ENCODE peak calls at places on chromosomes 4 and X, in seven cellular contexts. One of them, this sample, is unnamed. For H3K27me3 and H3K36me3, the result is how much of the 10 kb centered on the place peaks cover.

GRCh38 chrX:105533951-105534350 is 288.4 kb upstream of the NRK start:
- DNase-seq in keratinocyte: no peak
- DNase-seq in brain microvascular endothelial cell: no peak
- DNase-seq in transverse colon: no peak
- DNase-seq in cardiac muscle cell: no peak
- DNase-seq in naive thymus-derived CD4-positive, alpha-beta T cell: no peak
- DNase-seq in psoas muscle: no peak
- DNase-seq in this sample: no peak

GRCh38 chrX:1751781-1752180 is 136.9 kb downstream of the ASMT start:
- DNase-seq in keratinocyte: no peak
- DNase-seq in naive thymus-derived CD4-positive, alpha-beta T cell: no peak
- DNase-seq in cardiac muscle cell: no peak
- DNase-seq in brain microvascular endothelial cell: no peak
- DNase-seq in psoas muscle: no peak
- DNase-seq in transverse colon: no peak
- DNase-seq in this sample: no peak

GRCh38 chr4:69936566-69936965 is 5.7 kb downstream of the CSN1S1 start:
- DNase-seq in cardiac muscle cell: no peak
- DNase-seq in naive thymus-derived CD4-positive, alpha-beta T cell: no peak
- DNase-seq in keratinocyte: no peak
- DNase-seq in transverse colon: no peak
- DNase-seq in brain microvascular endothelial cell: no peak
- DNase-seq in psoas muscle: no peak
- DNase-seq in this sample: no peak

GRCh38 chr4:121484633-121485032 is 103.8 kb upstream of the QRFPR start:
- DNase-seq in cardiac muscle cell: peak
- DNase-seq in transverse colon: no peak
- DNase-seq in keratinocyte: peak
- DNase-seq in psoas muscle: no peak
- DNase-seq in brain microvascular endothelial cell: peak
- DNase-seq in naive thymus-derived CD4-positive, alpha-beta T cell: peak
- DNase-seq in this sample: peak

GRCh38 chrX:2576793-2577192 is 76.0 kb upstream of the DHRSX start:
- DNase-seq in naive thymus-derived CD4-positive, alpha-beta T cell: no peak
- DNase-seq in keratinocyte: no peak
- DNase-seq in psoas muscle: no peak
- DNase-seq in transverse colon: no peak
- DNase-seq in cardiac muscle cell: no peak
- DNase-seq in brain microvascular endothelial cell: no peak
- DNase-seq in this sample: no peak

GRCh38 chrX:123610915-123611314 is 121.9 kb downstream of the THOC2 start:
- DNase-seq in brain microvascular endothelial cell: no peak
- DNase-seq in psoas muscle: no peak
- DNase-seq in transverse colon: no peak
- DNase-seq in cardiac muscle cell: no peak
- DNase-seq in keratinocyte: no peak
- DNase-seq in naive thymus-derived CD4-positive, alpha-beta T cell: no peak
- DNase-seq in this sample: no peak

GRCh38 chr4:40699648-40700047 is 50.1 kb upstream of the NSUN7 start:
- DNase-seq in psoas muscle: no peak
- DNase-seq in keratinocyte: no peak
- DNase-seq in cardiac muscle cell: no peak
- DNase-seq in naive thymus-derived CD4-positive, alpha-beta T cell: no peak
- DNase-seq in brain microvascular endothelial cell: peak
- DNase-seq in transverse colon: no peak
- DNase-seq in this sample: no peak

GRCh38 chrX:19893722-19894121 is 6.3 kb upstream of the SH3KBP1 start:
- DNase-seq in psoas muscle: no peak
- DNase-seq in naive thymus-derived CD4-positive, alpha-beta T cell: no peak
- DNase-seq in keratinocyte: no peak
- DNase-seq in transverse colon: no peak
- DNase-seq in cardiac muscle cell: no peak
- DNase-seq in brain microvascular endothelial cell: peak
- DNase-seq in this sample: no peak

GRCh38 chr4:185567828-185568442 is 32.6 kb upstream of the PDLIM3 start:
- DNase-seq in brain microvascular endothelial cell: peak
- DNase-seq in naive thymus-derived CD4-positive, alpha-beta T cell: no peak
- DNase-seq in cardiac muscle cell: no peak
- DNase-seq in transverse colon: peak
- DNase-seq in keratinocyte: no peak
- DNase-seq in psoas muscle: peak
- DNase-seq in this sample: peak

GRCh38 chr4:138724530-138724929 is 291.1 kb upstream of the NOCT start:
- DNase-seq in brain microvascular endothelial cell: no peak
- DNase-seq in keratinocyte: no peak
- DNase-seq in cardiac muscle cell: no peak
- DNase-seq in psoas muscle: no peak
- DNase-seq in transverse colon: no peak
- DNase-seq in naive thymus-derived CD4-positive, alpha-beta T cell: no peak
- DNase-seq in this sample: no peak

GRCh38 chr4:103497692-103498091 is 222.1 kb downstream of the TACR3 start:
- DNase-seq in brain microvascular endothelial cell: no peak
- DNase-seq in psoas muscle: no peak
- DNase-seq in cardiac muscle cell: no peak
- DNase-seq in naive thymus-derived CD4-positive, alpha-beta T cell: no peak
- DNase-seq in transverse colon: no peak
- DNase-seq in keratinocyte: no peak
- DNase-seq in this sample: no peak

GRCh38 chrX:22527302-22527701 is 254.6 kb downstream of the CBLL2 start:
- DNase-seq in psoas muscle: no peak
- DNase-seq in cardiac muscle cell: no peak
- DNase-seq in keratinocyte: no peak
- DNase-seq in transverse colon: no peak
- DNase-seq in naive thymus-derived CD4-positive, alpha-beta T cell: no peak
- DNase-seq in brain microvascular endothelial cell: no peak
- DNase-seq in this sample: no peak

GRCh38 chr4:37157403-37158167 is 87.0 kb upstream of the NWD2 start:
- DNase-seq in transverse colon: no peak
- DNase-seq in brain microvascular endothelial cell: no peak
- DNase-seq in keratinocyte: no peak
- DNase-seq in cardiac muscle cell: no peak
- DNase-seq in psoas muscle: no peak
- DNase-seq in naive thymus-derived CD4-positive, alpha-beta T cell: no peak
- DNase-seq in this sample: no peak

GRCh38 chr4:15913631-15913970 is 24.9 kb downstream of the FGFBP1 start:
- DNase-seq in naive thymus-derived CD4-positive, alpha-beta T cell: no peak
- DNase-seq in transverse colon: no peak
- DNase-seq in cardiac muscle cell: no peak
- DNase-seq in brain microvascular endothelial cell: peak
- DNase-seq in psoas muscle: no peak
- DNase-seq in keratinocyte: peak
- DNase-seq in this sample: peak

GRCh38 chr4:165293061-165293460 is 34.4 kb upstream of the MSMO1 start:
- DNase-seq in keratinocyte: no peak
- DNase-seq in psoas muscle: no peak
- DNase-seq in transverse colon: no peak
- DNase-seq in brain microvascular endothelial cell: no peak
- DNase-seq in cardiac muscle cell: no peak
- DNase-seq in naive thymus-derived CD4-positive, alpha-beta T cell: no peak
- DNase-seq in this sample: no peak

GRCh38 chrX:7941390-7942042 is 14.3 kb upstream of the PNPLA4 start:
- DNase-seq in brain microvascular endothelial cell: peak
- DNase-seq in naive thymus-derived CD4-positive, alpha-beta T cell: no peak
- DNase-seq in keratinocyte: no peak
- DNase-seq in transverse colon: peak
- DNase-seq in psoas muscle: no peak
- DNase-seq in cardiac muscle cell: peak
- DNase-seq in this sample: peak

GRCh38 chrX:52983526-52983925 is 25.2 kb upstream of the FAM156A start:
- DNase-seq in transverse colon: no peak
- DNase-seq in cardiac muscle cell: no peak
- DNase-seq in naive thymus-derived CD4-positive, alpha-beta T cell: no peak
- DNase-seq in keratinocyte: no peak
- DNase-seq in psoas muscle: no peak
- DNase-seq in brain microvascular endothelial cell: no peak
- DNase-seq in this sample: no peak

GRCh38 chr4:43567644-43568043 is 675.1 kb downstream of the GRXCR1 start:
- DNase-seq in keratinocyte: no peak
- DNase-seq in psoas muscle: no peak
- DNase-seq in naive thymus-derived CD4-positive, alpha-beta T cell: no peak
- DNase-seq in cardiac muscle cell: no peak
- DNase-seq in transverse colon: no peak
- DNase-seq in brain microvascular endothelial cell: no peak
- DNase-seq in this sample: no peak

GRCh38 chr4:53714377-53715140 is 123.3 kb upstream of the LNX1 start:
- DNase-seq in transverse colon: no peak
- DNase-seq in cardiac muscle cell: no peak
- DNase-seq in brain microvascular endothelial cell: peak
- DNase-seq in keratinocyte: no peak
- DNase-seq in naive thymus-derived CD4-positive, alpha-beta T cell: no peak
- DNase-seq in psoas muscle: no peak
- DNase-seq in this sample: no peak

GRCh38 chr4:109078724-109079123 is 223.7 kb downstream of the COL25A1 start:
- DNase-seq in transverse colon: no peak
- DNase-seq in naive thymus-derived CD4-positive, alpha-beta T cell: no peak
- DNase-seq in psoas muscle: no peak
- DNase-seq in cardiac muscle cell: peak
- DNase-seq in keratinocyte: no peak
- DNase-seq in brain microvascular endothelial cell: peak
- DNase-seq in this sample: no peak

GRCh38 chr4:139889194-139889762 is 223.7 kb downstream of the MGST2 start:
- DNase-seq in brain microvascular endothelial cell: no peak
- DNase-seq in transverse colon: no peak
- DNase-seq in naive thymus-derived CD4-positive, alpha-beta T cell: no peak
- DNase-seq in psoas muscle: no peak
- DNase-seq in cardiac muscle cell: no peak
- DNase-seq in keratinocyte: peak
- DNase-seq in this sample: no peak

GRCh38 chr4:1416051-1416947 is 10.1 kb upstream of the NKX1-1 start:
- DNase-seq in psoas muscle: no peak
- DNase-seq in brain microvascular endothelial cell: no peak
- DNase-seq in cardiac muscle cell: no peak
- DNase-seq in naive thymus-derived CD4-positive, alpha-beta T cell: no peak
- DNase-seq in keratinocyte: no peak
- DNase-seq in transverse colon: no peak
- DNase-seq in this sample: no peak
- H3K27me3 ChIP-seq in psoas muscle: under half
- H3K27me3 ChIP-seq in brain microvascular endothelial cell: under half
- H3K27me3 ChIP-seq in cardiac muscle cell: half or more
- H3K27me3 ChIP-seq in naive thymus-derived CD4-positive, alpha-beta T cell: under half
- H3K27me3 ChIP-seq in keratinocyte: under half
- H3K27me3 ChIP-seq in transverse colon: half or more
- H3K27me3 ChIP-seq in this sample: under half

GRCh38 chr4:8217871-8218270 is 18.8 kb downstream of the SH3TC1 start:
- DNase-seq in brain microvascular endothelial cell: no peak
- DNase-seq in psoas muscle: no peak
- DNase-seq in cardiac muscle cell: no peak
- DNase-seq in transverse colon: no peak
- DNase-seq in keratinocyte: no peak
- DNase-seq in naive thymus-derived CD4-positive, alpha-beta T cell: no peak
- DNase-seq in this sample: no peak
- H3K36me3 ChIP-seq in brain microvascular endothelial cell: under half
- H3K36me3 ChIP-seq in psoas muscle: under half
- H3K36me3 ChIP-seq in cardiac muscle cell: under half
- H3K36me3 ChIP-seq in transverse colon: under half
- H3K36me3 ChIP-seq in keratinocyte: half or more
- H3K36me3 ChIP-seq in naive thymus-derived CD4-positive, alpha-beta T cell: under half
- H3K36me3 ChIP-seq in this sample: under half

GRCh38 chr4:25449688-25450087 is 72.6 kb downstream of the ANAPC4 start:
- DNase-seq in brain microvascular endothelial cell: no peak
- DNase-seq in transverse colon: no peak
- DNase-seq in naive thymus-derived CD4-positive, alpha-beta T cell: no peak
- DNase-seq in keratinocyte: no peak
- DNase-seq in psoas muscle: no peak
- DNase-seq in cardiac muscle cell: no peak
- DNase-seq in this sample: no peak

GRCh38 chr4:25443851-25444250 is 66.8 kb downstream of the ANAPC4 start:
- DNase-seq in transverse colon: no peak
- DNase-seq in keratinocyte: no peak
- DNase-seq in psoas muscle: no peak
- DNase-seq in brain microvascular endothelial cell: no peak
- DNase-seq in cardiac muscle cell: no peak
- DNase-seq in naive thymus-derived CD4-positive, alpha-beta T cell: no peak
- DNase-seq in this sample: no peak

GRCh38 chr4:25448379-25449109 is 71.5 kb downstream of the ANAPC4 start:
- DNase-seq in transverse colon: no peak
- DNase-seq in naive thymus-derived CD4-positive, alpha-beta T cell: no peak
- DNase-seq in keratinocyte: peak
- DNase-seq in cardiac muscle cell: no peak
- DNase-seq in psoas muscle: no peak
- DNase-seq in brain microvascular endothelial cell: no peak
- DNase-seq in this sample: no peak

GRCh38 chr4:25449270-25449669 is 72.2 kb downstream of the ANAPC4 start:
- DNase-seq in psoas muscle: no peak
- DNase-seq in transverse colon: no peak
- DNase-seq in keratinocyte: no peak
- DNase-seq in cardiac muscle cell: no peak
- DNase-seq in brain microvascular endothelial cell: no peak
- DNase-seq in naive thymus-derived CD4-positive, alpha-beta T cell: no peak
- DNase-seq in this sample: no peak

DNA sequence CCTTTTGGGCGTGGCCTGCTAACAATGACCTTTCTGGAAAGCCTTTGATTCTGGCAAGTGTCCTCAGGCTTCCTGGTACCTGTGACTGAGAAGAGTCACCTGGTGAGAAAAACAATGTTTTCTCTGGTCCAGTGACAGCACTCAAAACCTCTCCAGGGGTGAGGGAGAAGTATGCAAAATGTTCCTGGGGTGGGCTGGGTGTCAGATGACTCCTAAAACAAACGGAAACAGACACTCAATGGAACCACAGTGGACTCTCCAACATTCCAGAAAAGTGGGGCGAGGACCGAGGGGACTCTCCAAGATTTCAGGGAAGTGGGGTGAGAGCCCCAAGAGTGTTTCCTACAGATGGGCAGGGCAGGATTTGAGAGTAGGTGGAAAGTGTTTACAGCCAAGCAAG is 69.5 kb downstream of the ANAPC4 start:
- DNase-seq in brain microvascular endothelial cell: no peak
- DNase-seq in cardiac muscle cell: no peak
- DNase-seq in psoas muscle: no peak
- DNase-seq in keratinocyte: no peak
- DNase-seq in transverse colon: no peak
- DNase-seq in naive thymus-derived CD4-positive, alpha-beta T cell: no peak
- DNase-seq in this sample: no peak
- H3K27ac ChIP-seq in brain microvascular endothelial cell: no peak
- H3K27ac ChIP-seq in cardiac muscle cell: no peak
- H3K27ac ChIP-seq in psoas muscle: no peak
- H3K27ac ChIP-seq in keratinocyte: no peak
- H3K27ac ChIP-seq in transverse colon: no peak
- H3K27ac ChIP-seq in naive thymus-derived CD4-positive, alpha-beta T cell: no peak
- H3K27ac ChIP-seq in this sample: no peak

DNA sequence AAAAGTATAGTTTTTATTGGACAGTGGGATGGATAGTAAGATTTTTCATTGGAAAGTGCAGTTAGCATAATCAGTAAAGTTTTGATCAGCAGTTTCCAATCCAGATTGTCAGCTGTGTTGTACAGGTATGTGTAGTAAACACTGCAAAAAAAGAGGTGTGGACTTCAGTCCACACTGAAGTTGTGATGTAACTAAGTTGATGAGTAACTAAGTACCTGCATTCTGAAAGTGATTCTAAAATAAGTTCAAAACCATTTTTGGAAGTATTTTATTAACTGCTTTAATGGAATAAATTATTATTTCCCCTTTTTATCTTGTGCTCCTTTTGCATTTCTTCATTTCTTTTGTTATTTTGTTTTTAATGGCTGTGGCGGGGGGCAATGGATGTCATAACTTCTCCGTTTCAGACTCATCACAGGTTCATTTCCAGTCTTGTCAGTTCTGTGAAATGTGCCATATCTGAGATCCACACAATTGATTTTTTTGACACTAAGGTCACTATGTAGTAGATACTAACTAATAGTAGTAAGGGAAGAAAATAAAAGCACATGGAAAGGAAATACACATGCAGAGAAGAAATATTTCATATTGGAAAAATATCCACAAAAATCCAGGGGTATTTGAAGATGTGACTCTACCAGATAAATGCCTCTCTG is 247.5 kb downstream of the GABRG1 start:
- DNase-seq in keratinocyte: no peak
- DNase-seq in transverse colon: no peak
- DNase-seq in psoas muscle: no peak
- DNase-seq in brain microvascular endothelial cell: no peak
- DNase-seq in naive thymus-derived CD4-positive, alpha-beta T cell: no peak
- DNase-seq in cardiac muscle cell: no peak
- DNase-seq in this sample: no peak
- H3K27me3 ChIP-seq in keratinocyte: under half
- H3K27me3 ChIP-seq in transverse colon: under half
- H3K27me3 ChIP-seq in psoas muscle: under half
- H3K27me3 ChIP-seq in brain microvascular endothelial cell: under half
- H3K27me3 ChIP-seq in naive thymus-derived CD4-positive, alpha-beta T cell: under half
- H3K27me3 ChIP-seq in cardiac muscle cell: under half
- H3K27me3 ChIP-seq in this sample: under half

This sample was measured in small intestine.